ENCODE peak calls at places on chromosomes 16 and 17, in eight cellular contexts. One of them, this sample, is unnamed.

GRCh38 chr16:69936252-69936651 is 14.9 kb upstream of the CLEC18A start:
- DNase-seq in HCT116: no peak
- DNase-seq in A549: no peak
- DNase-seq in endothelial cell of umbilical vein: no peak
- DNase-seq in K562: no peak
- DNase-seq in GM12878: no peak
- DNase-seq in H1: no peak
- DNase-seq in SK-N-SH: no peak
- DNase-seq in this sample: no peak

GRCh38 chr17:75619506-75620431 is 13.5 kb upstream of the SMIM5 start:
- DNase-seq in HCT116: no peak
- DNase-seq in A549: peak
- DNase-seq in endothelial cell of umbilical vein: peak
- DNase-seq in K562: peak
- DNase-seq in GM12878: no peak
- DNase-seq in H1: peak
- DNase-seq in SK-N-SH: peak
- DNase-seq in this sample: peak

GRCh38 chr16:27242868-27243590 is 25.5 kb downstream of the NSMCE1 start:
- DNase-seq in HCT116: no peak
- DNase-seq in A549: peak
- DNase-seq in endothelial cell of umbilical vein: peak
- DNase-seq in K562: peak
- DNase-seq in GM12878: peak
- DNase-seq in H1: no peak
- DNase-seq in SK-N-SH: no peak
- DNase-seq in this sample: no peak

GRCh38 chr17:46053911-46054534 is 55.0 kb downstream of the STH start:
- DNase-seq in HCT116: no peak
- DNase-seq in A549: no peak
- DNase-seq in endothelial cell of umbilical vein: no peak
- DNase-seq in K562: no peak
- DNase-seq in GM12878: no peak
- DNase-seq in H1: no peak
- DNase-seq in SK-N-SH: no peak
- DNase-seq in this sample: no peak

GRCh38 chr16:73610605-73611177 is 562.8 kb upstream of the ZFHX3 start:
- DNase-seq in HCT116: no peak
- DNase-seq in A549: no peak
- DNase-seq in endothelial cell of umbilical vein: no peak
- DNase-seq in K562: no peak
- DNase-seq in GM12878: no peak
- DNase-seq in H1: no peak
- DNase-seq in SK-N-SH: no peak
- DNase-seq in this sample: no peak

GRCh38 chr17:19566176-19566575 is 32.5 kb downstream of the SLC47A1 start:
- DNase-seq in HCT116: no peak
- DNase-seq in A549: no peak
- DNase-seq in endothelial cell of umbilical vein: no peak
- DNase-seq in K562: no peak
- DNase-seq in GM12878: no peak
- DNase-seq in H1: no peak
- DNase-seq in SK-N-SH: no peak
- DNase-seq in this sample: no peak

GRCh38 chr16:89534147-89534788 is 26.1 kb downstream of the SPG7 start:
- DNase-seq in HCT116: no peak
- DNase-seq in A549: no peak
- DNase-seq in endothelial cell of umbilical vein: peak
- DNase-seq in K562: no peak
- DNase-seq in GM12878: no peak
- DNase-seq in H1: no peak
- DNase-seq in SK-N-SH: no peak
- DNase-seq in this sample: peak

GRCh38 chr16:2427526-2427925 is 1.7 kb upstream of the CCNF start:
- DNase-seq in HCT116: no peak
- DNase-seq in A549: no peak
- DNase-seq in endothelial cell of umbilical vein: no peak
- DNase-seq in K562: no peak
- DNase-seq in GM12878: no peak
- DNase-seq in H1: no peak
- DNase-seq in SK-N-SH: no peak
- DNase-seq in this sample: no peak

GRCh38 chr17:45021607-45022287 is 29.7 kb downstream of the DCAKD start:
- DNase-seq in HCT116: no peak
- DNase-seq in A549: peak
- DNase-seq in endothelial cell of umbilical vein: peak
- DNase-seq in K562: peak
- DNase-seq in GM12878: no peak
- DNase-seq in H1: no peak
- DNase-seq in SK-N-SH: peak
- DNase-seq in this sample: peak

GRCh38 chr17:16255481-16255901 is 38.5 kb downstream of the PIGL start:
- DNase-seq in HCT116: no peak
- DNase-seq in A549: no peak
- DNase-seq in endothelial cell of umbilical vein: peak
- DNase-seq in K562: no peak
- DNase-seq in GM12878: no peak
- DNase-seq in H1: peak
- DNase-seq in SK-N-SH: no peak
- DNase-seq in this sample: no peak

GRCh38 chr17:557371-557770 is 157.3 kb downstream of the VPS53 start:
- DNase-seq in HCT116: no peak
- DNase-seq in A549: no peak
- DNase-seq in endothelial cell of umbilical vein: peak
- DNase-seq in K562: no peak
- DNase-seq in GM12878: no peak
- DNase-seq in H1: no peak
- DNase-seq in SK-N-SH: no peak
- DNase-seq in this sample: no peak

GRCh38 chr17:58323420-58324408 is 4.9 kb downstream of the TSPOAP1 start:
- DNase-seq in HCT116: no peak
- DNase-seq in A549: no peak
- DNase-seq in endothelial cell of umbilical vein: no peak
- DNase-seq in K562: no peak
- DNase-seq in GM12878: no peak
- DNase-seq in H1: no peak
- DNase-seq in SK-N-SH: no peak
- DNase-seq in this sample: no peak

GRCh38 chr17:70099884-70100283 is 24.9 kb downstream of the KCNJ16 start:
- DNase-seq in HCT116: no peak
- DNase-seq in A549: no peak
- DNase-seq in endothelial cell of umbilical vein: peak
- DNase-seq in K562: no peak
- DNase-seq in GM12878: no peak
- DNase-seq in H1: no peak
- DNase-seq in SK-N-SH: no peak
- DNase-seq in this sample: no peak
- H3K4me3 ChIP-seq in HCT116: no peak
- H3K4me3 ChIP-seq in A549: no peak
- H3K4me3 ChIP-seq in endothelial cell of umbilical vein: no peak
- H3K4me3 ChIP-seq in K562: no peak
- H3K4me3 ChIP-seq in GM12878: no peak
- H3K4me3 ChIP-seq in H1: no peak
- H3K4me3 ChIP-seq in SK-N-SH: no peak
- H3K4me3 ChIP-seq in this sample: no peak

GRCh38 chr16:68719993-68720489 is 17.1 kb upstream of the CDH1 start:
- DNase-seq in HCT116: no peak
- DNase-seq in A549: no peak
- DNase-seq in endothelial cell of umbilical vein: no peak
- DNase-seq in K562: no peak
- DNase-seq in GM12878: peak
- DNase-seq in H1: no peak
- DNase-seq in SK-N-SH: no peak
- DNase-seq in this sample: no peak
- TF ChIP-seq MAX in HCT116: no peak
- TF ChIP-seq MAX in A549: no peak
- TF ChIP-seq MAX in endothelial cell of umbilical vein: no peak
- TF ChIP-seq MAX in K562: no peak
- TF ChIP-seq MAX in GM12878: no peak
- TF ChIP-seq MAX in H1: no peak
- TF ChIP-seq MAX in SK-N-SH: no peak
- TF ChIP-seq MAX in this sample: no peak

GRCh38 chr17:80474231-80474932 is 2.0 kb downstream of the NPTX1 start:
- DNase-seq in HCT116: peak
- DNase-seq in A549: peak
- DNase-seq in endothelial cell of umbilical vein: peak
- DNase-seq in K562: peak
- DNase-seq in GM12878: no peak
- DNase-seq in H1: no peak
- DNase-seq in SK-N-SH: peak
- DNase-seq in this sample: peak
- TF ChIP-seq CTCF in HCT116: peak
- TF ChIP-seq CTCF in A549: peak
- TF ChIP-seq CTCF in endothelial cell of umbilical vein: no peak
- TF ChIP-seq CTCF in K562: no peak
- TF ChIP-seq CTCF in GM12878: no peak
- TF ChIP-seq CTCF in H1: no peak
- TF ChIP-seq CTCF in SK-N-SH: peak
- TF ChIP-seq CTCF in this sample: no peak

DNA sequence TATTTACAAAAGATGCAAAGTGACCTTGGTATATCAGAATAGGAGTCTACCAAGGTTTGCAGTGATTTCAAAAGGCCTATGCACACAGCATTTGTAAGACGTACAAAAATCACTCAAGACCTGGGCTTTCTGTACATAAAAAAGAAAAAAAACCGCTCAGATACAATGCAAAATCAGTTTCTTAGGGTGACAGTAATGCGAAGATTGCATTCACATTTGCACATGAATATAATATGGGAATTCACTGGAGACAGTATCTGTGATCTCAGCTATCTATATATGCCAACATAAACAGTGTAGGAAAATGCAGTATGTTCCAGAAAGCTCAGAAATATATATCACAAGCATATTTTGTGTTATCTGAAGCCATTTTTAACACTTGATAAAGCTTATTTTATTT is 176.4 kb upstream of the MYOCD start:
- DNase-seq in HCT116: no peak
- DNase-seq in A549: no peak
- DNase-seq in endothelial cell of umbilical vein: no peak
- DNase-seq in K562: no peak
- DNase-seq in GM12878: no peak
- DNase-seq in H1: no peak
- DNase-seq in SK-N-SH: no peak
- DNase-seq in this sample: no peak
- H3K4me3 ChIP-seq in HCT116: no peak
- H3K4me3 ChIP-seq in A549: no peak
- H3K4me3 ChIP-seq in endothelial cell of umbilical vein: no peak
- H3K4me3 ChIP-seq in K562: no peak
- H3K4me3 ChIP-seq in GM12878: no peak
- H3K4me3 ChIP-seq in H1: no peak
- H3K4me3 ChIP-seq in SK-N-SH: no peak
- H3K4me3 ChIP-seq in this sample: no peak

DNA sequence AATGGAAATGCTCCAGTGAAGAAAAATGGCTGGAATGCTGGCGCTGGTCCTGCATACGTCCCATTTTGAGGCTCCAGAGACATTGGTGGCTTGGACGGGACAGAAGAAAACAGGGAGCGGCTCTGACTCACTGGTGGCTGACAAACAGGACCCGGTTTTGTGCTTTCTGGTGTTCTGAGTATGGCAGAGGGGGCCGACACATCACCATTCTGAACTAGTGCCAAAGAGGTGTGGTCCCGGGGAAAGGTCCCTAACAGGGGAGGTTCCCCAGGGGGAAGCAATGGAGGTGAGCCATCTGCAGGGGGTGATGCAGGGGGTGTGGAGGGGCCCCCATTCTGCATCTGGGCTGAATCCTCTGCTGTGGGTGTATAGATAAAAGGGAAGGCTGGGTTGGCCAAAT is 8.3 kb downstream of the ANKRD40 start:
- DNase-seq in HCT116: no peak
- DNase-seq in A549: no peak
- DNase-seq in endothelial cell of umbilical vein: no peak
- DNase-seq in K562: no peak
- DNase-seq in GM12878: no peak
- DNase-seq in H1: no peak
- DNase-seq in SK-N-SH: no peak
- DNase-seq in this sample: no peak
- TF ChIP-seq MAX in HCT116: no peak
- TF ChIP-seq MAX in A549: no peak
- TF ChIP-seq MAX in endothelial cell of umbilical vein: no peak
- TF ChIP-seq MAX in K562: no peak
- TF ChIP-seq MAX in GM12878: no peak
- TF ChIP-seq MAX in H1: no peak
- TF ChIP-seq MAX in SK-N-SH: no peak
- TF ChIP-seq MAX in this sample: no peak

GRCh38 chr16:47578033-47578432 is 116.9 kb downstream of the PHKB start:
- DNase-seq in HCT116: no peak
- DNase-seq in A549: no peak
- DNase-seq in endothelial cell of umbilical vein: no peak
- DNase-seq in K562: no peak
- DNase-seq in GM12878: no peak
- DNase-seq in H1: no peak
- DNase-seq in SK-N-SH: no peak
- DNase-seq in this sample: no peak

GRCh38 chr16:47577029-47577428 is 115.9 kb downstream of the PHKB start:
- DNase-seq in HCT116: no peak
- DNase-seq in A549: no peak
- DNase-seq in endothelial cell of umbilical vein: no peak
- DNase-seq in K562: no peak
- DNase-seq in GM12878: no peak
- DNase-seq in H1: no peak
- DNase-seq in SK-N-SH: no peak
- DNase-seq in this sample: no peak

GRCh38 chr16:47578573-47578972 is 117.4 kb downstream of the PHKB start:
- DNase-seq in HCT116: no peak
- DNase-seq in A549: no peak
- DNase-seq in endothelial cell of umbilical vein: no peak
- DNase-seq in K562: peak
- DNase-seq in GM12878: no peak
- DNase-seq in H1: no peak
- DNase-seq in SK-N-SH: no peak
- DNase-seq in this sample: no peak

GRCh38 chr16:47584464-47585225 is 123.5 kb downstream of the PHKB start:
- DNase-seq in HCT116: no peak
- DNase-seq in A549: no peak
- DNase-seq in endothelial cell of umbilical vein: no peak
- DNase-seq in K562: no peak
- DNase-seq in GM12878: no peak
- DNase-seq in H1: no peak
- DNase-seq in SK-N-SH: no peak
- DNase-seq in this sample: no peak

DNA sequence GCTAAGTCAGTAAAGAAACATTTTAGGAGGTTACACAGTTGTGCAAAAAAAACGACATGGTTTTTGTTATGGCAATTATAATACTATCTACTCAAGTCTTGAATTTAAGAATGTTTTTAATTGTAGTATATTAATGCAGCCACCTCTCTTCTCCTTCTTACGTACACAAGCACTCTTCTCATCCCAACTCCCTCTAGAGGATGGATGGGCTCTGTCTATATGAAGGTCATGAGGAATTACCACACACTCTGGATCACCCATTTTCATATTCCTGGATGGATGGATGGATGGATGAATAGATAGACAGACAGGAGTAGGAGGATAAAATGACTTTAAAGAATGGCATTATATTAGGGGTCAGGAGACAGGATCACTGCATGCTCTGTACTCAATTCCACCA is 120.0 kb downstream of the PHKB start:
- DNase-seq in HCT116: no peak
- DNase-seq in A549: no peak
- DNase-seq in endothelial cell of umbilical vein: no peak
- DNase-seq in K562: no peak
- DNase-seq in GM12878: no peak
- DNase-seq in H1: no peak
- DNase-seq in SK-N-SH: no peak
- DNase-seq in this sample: no peak
- TF ChIP-seq CTCF in HCT116: no peak
- TF ChIP-seq CTCF in A549: no peak
- TF ChIP-seq CTCF in endothelial cell of umbilical vein: no peak
- TF ChIP-seq CTCF in K562: no peak
- TF ChIP-seq CTCF in GM12878: no peak
- TF ChIP-seq CTCF in H1: no peak
- TF ChIP-seq CTCF in SK-N-SH: no peak
- TF ChIP-seq CTCF in this sample: no peak

This sample was measured in NB4.